ENCODE peak calls at places on chromosomes 7 and 10, in five cellular contexts. M, C, E, Y and U are unnamed samples.

GRCh38 chr7:34322841-34323240 is 335.2 kb upstream of the NPSR1 start:
- DNase-seq in C (no peak), M (no peak), E (no peak), Y (no peak), U (no peak)

GRCh38 chr7:51033722-51034530 is 251.2 kb upstream of the GRB10 start:
- DNase-seq in E (no peak), C (no peak), Y (no peak), M (no peak), U (no peak)

GRCh38 chr7:82729172-82730030 is 285.8 kb upstream of the CACNA2D1 start:
- DNase-seq in M (peak; percentile 60), Y (peak; percentile 38), C (peak; percentile 17), E (peak; percentile 60), U (peak; percentile 66)

GRCh38 chr7:40647719-40648118 is 512.9 kb downstream of the SUGCT start:
- DNase-seq in C (no peak), E (no peak), Y (no peak), M (peak; percentile 64), U (no peak)

GRCh38 chr7:75639893-75640600 is 98.7 kb downstream of the HIP1 start:
- DNase-seq in M (no peak), E (no peak), Y (no peak), C (no peak), U (peak; percentile 29)

GRCh38 chr7:139828880-139829653 is at the start of gene TBXAS1:
- DNase-seq in M (peak; percentile 47), Y (no peak), C (peak; percentile 19), E (peak; percentile 20), U (no peak)

GRCh38 chr10:129525408-129525807 is 58.4 kb downstream of the MGMT start:
- DNase-seq in M (peak; percentile 54), E (no peak), Y (peak; percentile 24), C (no peak), U (no peak)

GRCh38 chr10:44993922-44994751 is 6.6 kb upstream of the ZNF22 start:
- DNase-seq in E (peak; percentile 49), Y (peak; percentile 18), M (peak; percentile 78), C (no peak), U (no peak)

GRCh38 chr7:53094827-53095226 is 59.4 kb downstream of the POM121L12 start:
- DNase-seq in E (peak; percentile 21), M (no peak), Y (no peak), C (no peak), U (no peak)

GRCh38 chr10:123904834-123905409 is 13.3 kb upstream of the CPXM2 start:
- DNase-seq in M (no peak), C (no peak), Y (no peak), E (no peak), U (no peak)

GRCh38 chr10:31359979-31360378 is 41.0 kb downstream of the ZEB1 start:
- DNase-seq in Y (no peak), C (no peak), M (no peak), E (peak; percentile 43), U (peak; percentile 2)

GRCh38 chr10:60817135-60817805 is 39.0 kb downstream of the CDK1 start:
- DNase-seq in C (no peak), E (no peak), M (peak; percentile 19), Y (peak; percentile 31), U (no peak)

GRCh38 chr10:105656880-105657279 is 1015.8 kb downstream of the SORCS3 start:
- DNase-seq in C (no peak), Y (no peak), E (no peak), M (no peak), U (no peak)

GRCh38 chr10:99945286-99945685 is 64.5 kb downstream of the DNMBP start:
- DNase-seq in E (peak; percentile 88), C (peak; percentile 64), Y (peak; percentile 85), M (peak; percentile 93), U (no peak)

GRCh38 chr7:17986826-17987225 is 40.8 kb downstream of the PRPS1L1 start:
- DNase-seq in M (peak; percentile 88), C (no peak), Y (peak; percentile 60), E (no peak), U (peak; percentile 44)

GRCh38 chr7:26409636-26410035 is 118.0 kb downstream of the SNX10 start:
- DNase-seq in C (no peak), E (no peak), M (no peak), Y (no peak), U (no peak)

GRCh38 chr10:70053896-70054641 is 1.4 kb downstream of the MACROH2A2 start:
- DNase-seq in E (no peak), Y (no peak), M (no peak), C (peak; percentile 38), U (peak; percentile 77)

GRCh38 chr10:108167766-108168165 is 1003.3 kb upstream of the SORCS1 start:
- DNase-seq in C (no peak), Y (no peak), M (no peak), E (no peak), U (no peak)

GRCh38 chr7:91351374-91351773 is 87.1 kb downstream of the FZD1 start:
- DNase-seq in E (peak; percentile 74), Y (peak; percentile 42), M (peak; percentile 54), C (no peak), U (peak; percentile 39)

GRCh38 chr10:114261116-114261515 is 22.1 kb downstream of the VWA2 start:
- DNase-seq in M (peak; percentile 54), C (no peak), E (no peak), Y (peak; percentile 61), U (no peak)

GRCh38 chr7:69450436-69450835 is 147.8 kb upstream of the AUTS2 start:
- DNase-seq in M (no peak), E (no peak), Y (no peak), C (no peak), U (no peak)

GRCh38 chr10:58963101-58963534 is 213.3 kb upstream of the PHYHIPL start:
- DNase-seq in C (no peak), Y (no peak), E (no peak), M (no peak), U (peak; percentile 13)

GRCh38 chr7:151177310-151177709 is 9.7 kb downstream of the ASB10 start:
- DNase-seq in Y (no peak), E (no peak), M (no peak), C (no peak), U (no peak)

GRCh38 chr7:1331026-1331425 is 98.4 kb downstream of the UNCX start:
- DNase-seq in Y (no peak), E (no peak), M (no peak), C (no peak), U (no peak)

GRCh38 chr7:134552105-134552504 is 3.2 kb downstream of the AKR1B15 start:
- DNase-seq in Y (no peak), C (no peak), M (peak; percentile 20), E (no peak), U (no peak)

GRCh38 chr10:36441557-36441956 is 683.8 kb upstream of the ANKRD30A start:
- DNase-seq in Y (peak; percentile 35), C (no peak), M (no peak), E (peak; percentile 65), U (peak; percentile 6)

GRCh38 chr10:66836057-66836456 is 89.8 kb upstream of the LRRTM3 start:
- DNase-seq in E (no peak), Y (peak; percentile 73), M (peak; percentile 81), C (no peak), U (peak; percentile 13)

GRCh38 chr7:127876393-127876792 is 154.8 kb downstream of the LRRC4 start:
- DNase-seq in E (no peak), Y (peak; percentile 20), M (peak; percentile 75), C (no peak), U (no peak)

GRCh38 chr7:107579881-107580715 is at the start of gene BCAP29:
- DNase-seq in M (peak; percentile 25), E (peak; percentile 73), C (peak; percentile 64), Y (peak; percentile 24), U (peak; percentile 80)
- TF ChIP-seq CTCF in M (peak; percentile 9), E (no peak), C (peak; percentile 27), Y (peak; percentile 32), U (no peak)

DNA sequence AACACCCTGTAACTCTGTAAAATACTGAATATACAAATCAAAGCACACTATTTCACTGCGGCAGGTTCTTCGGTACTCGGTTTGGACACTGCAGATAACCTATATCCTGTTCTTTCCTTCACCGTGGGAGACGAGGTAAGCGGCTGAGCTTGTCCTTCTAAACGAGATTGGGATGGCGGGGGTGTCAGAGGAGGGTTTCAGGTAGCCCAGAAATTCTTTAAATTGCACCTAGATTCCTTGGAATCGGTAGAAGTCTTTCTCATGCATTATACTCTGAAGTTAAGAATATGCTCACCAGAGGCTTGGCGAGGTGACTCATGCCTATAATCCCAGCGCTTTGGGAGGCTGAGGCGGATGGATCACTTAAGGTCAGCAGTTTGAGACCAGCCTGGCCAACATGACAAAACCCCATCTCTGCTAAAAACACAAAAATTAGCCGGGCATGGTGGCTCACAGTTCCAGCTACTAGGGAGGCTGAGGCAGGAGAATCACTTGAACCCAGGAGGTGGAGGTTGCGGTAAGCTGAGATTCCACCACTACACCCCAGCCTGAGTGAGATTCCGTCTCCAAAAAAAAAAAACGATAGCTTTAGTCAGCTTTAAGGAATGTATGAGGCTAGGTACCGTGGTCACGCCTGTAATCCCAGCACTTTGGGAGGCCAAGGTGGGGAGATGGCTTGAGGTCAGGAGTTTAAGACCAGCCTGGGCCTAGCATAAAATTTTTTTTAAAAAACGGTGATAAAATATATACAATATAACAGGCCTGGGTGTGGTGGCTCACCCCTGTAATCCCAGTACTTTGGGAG is 10.1 kb upstream of the LAT2 start:
- DNase-seq in C (no peak), M (no peak), E (no peak), Y (peak; percentile 37), U (no peak)
- TF ChIP-seq CTCF in C (no peak), M (no peak), E (no peak), Y (no peak), U (no peak)

GRCh38 chr10:16915308-16915707 is 98.1 kb upstream of the RSU1 start:
- DNase-seq in Y (no peak), E (peak; percentile 8), C (no peak), M (no peak), U (peak; percentile 19)
- TF ChIP-seq CTCF in Y (peak; percentile 31), E (no peak), C (no peak), M (no peak), U (peak; percentile 30)

GRCh38 chr7:48384180-48384752 is 213.0 kb downstream of the ABCA13 start:
- DNase-seq in Y (no peak), C (no peak), E (no peak), M (no peak), U (no peak)
- TF ChIP-seq CTCF in Y (peak; percentile 6), C (no peak), E (no peak), M (no peak), U (peak; percentile 16)

GRCh38 chr7:16657656-16658279 is 11.8 kb downstream of the BZW2 start:
- DNase-seq in M (peak; percentile 94), E (no peak), C (peak; percentile 33), Y (peak; percentile 81), U (peak; percentile 67)
- TF ChIP-seq CTCF in M (peak; percentile 42), E (no peak), C (no peak), Y (peak; percentile 59), U (no peak)